ENCODE peak calls at places on chromosomes 7 and 10, in eight cellular contexts. B is CD8-positive, alpha-beta T cell; H is cardiac muscle cell; G is IMR-90; Z is left lung; C is naive thymus-derived CD4-positive, alpha-beta T cell; D is coronary artery; X is K562. K is an unnamed sample.

GRCh38 chr7:30304177-30304884 is 19.9 kb downstream of the ZNRF2 start:
- DNase-seq in B (no peak), H (no peak), G (no peak), Z (no peak), C (no peak), D (no peak), X (no peak), K (no peak)

GRCh38 chr10:1189166-1190051 is 133.2 kb downstream of the WDR37 start:
- DNase-seq in B (no peak), H (no peak), G (no peak), Z (peak; percentile 15), C (no peak), D (no peak), X (no peak), K (no peak)

GRCh38 chr10:5594271-5595036 is 69.7 kb downstream of the CALML3 start:
- DNase-seq in B (no peak), H (peak; percentile 44), G (peak; percentile 35), Z (no peak), C (no peak), D (no peak), X (no peak), K (no peak)

GRCh38 chr10:75712241-75712880 is 280.9 kb downstream of the LRMDA start:
- DNase-seq in B (no peak), H (no peak), G (no peak), Z (no peak), C (no peak), D (no peak), X (no peak), K (no peak)

GRCh38 chr10:17387861-17388503 is 66.4 kb downstream of the ST8SIA6 start:
- DNase-seq in B (no peak), H (no peak), G (no peak), Z (no peak), C (no peak), D (no peak), X (no peak), K (peak; percentile 59)

GRCh38 chr7:17357952-17358351 is 59.5 kb downstream of the AHR start:
- DNase-seq in B (no peak), H (no peak), G (peak; percentile 26), Z (no peak), C (no peak), D (no peak), X (no peak), K (no peak)

GRCh38 chr10:26860026-26860541 is 674 bp downstream of the ABI1 start:
- DNase-seq in B (peak; percentile 42), H (peak; percentile 72), G (peak; percentile 65), Z (peak; percentile 76), C (no peak), D (peak; percentile 85), X (peak; percentile 54), K (peak; percentile 52)

GRCh38 chr10:18659784-18660561 is 742 bp downstream of the ARL5B start:
- DNase-seq in B (no peak), H (peak; percentile 40), G (peak; percentile 31), Z (no peak), C (no peak), D (no peak), X (peak; percentile 21), K (peak; percentile 94)

GRCh38 chr10:94413374-94413773 is 11.0 kb downstream of the TBC1D12 start:
- DNase-seq in B (no peak), H (no peak), G (no peak), Z (no peak), C (no peak), D (no peak), X (no peak), K (no peak)

GRCh38 chr10:102652170-102652926 is 8.1 kb downstream of the TRIM8 start:
- DNase-seq in B (no peak), H (no peak), G (no peak), Z (no peak), C (no peak), D (no peak), X (no peak), K (no peak)

GRCh38 chr10:97169063-97169462 is 16.7 kb downstream of the SLIT1 start:
- DNase-seq in B (no peak), H (no peak), G (no peak), Z (no peak), C (no peak), D (no peak), X (no peak), K (no peak)

GRCh38 chr7:1873857-1874521 is 203.9 kb downstream of the ELFN1 start:
- DNase-seq in B (no peak), H (no peak), G (no peak), Z (no peak), C (no peak), D (no peak), X (no peak), K (no peak)

GRCh38 chr7:155986497-155987160 is 174.4 kb upstream of the SHH start:
- DNase-seq in B (no peak), H (no peak), G (no peak), Z (no peak), C (no peak), D (peak; percentile 63), X (no peak), K (no peak)

GRCh38 chr10:77836299-77836820 is 90.2 kb downstream of the DLG5 start:
- DNase-seq in B (peak; percentile 51), H (peak; percentile 11), G (peak; percentile 22), Z (peak; percentile 67), C (peak; percentile 61), D (no peak), X (peak; percentile 93), K (peak; percentile 53)

GRCh38 chr7:35259555-35259954 is 5.7 kb upstream of the TBX20 start:
- DNase-seq in B (no peak), H (peak; percentile 50), G (no peak), Z (no peak), C (no peak), D (no peak), X (no peak), K (no peak)

GRCh38 chr7:35261476-35262285 is 7.8 kb upstream of the TBX20 start:
- DNase-seq in B (no peak), H (peak; percentile 50), G (no peak), Z (no peak), C (no peak), D (no peak), X (no peak), K (no peak)

GRCh38 chr7:35260254-35260653 is 6.4 kb upstream of the TBX20 start:
- DNase-seq in B (no peak), H (no peak), G (no peak), Z (no peak), C (no peak), D (no peak), X (no peak), K (no peak)

GRCh38 chr7:35258891-35259537 is 5.1 kb upstream of the TBX20 start:
- DNase-seq in B (no peak), H (peak; percentile 30), G (no peak), Z (no peak), C (no peak), D (no peak), X (no peak), K (no peak)

GRCh38 chr7:35261041-35261440 is 7.1 kb upstream of the TBX20 start:
- DNase-seq in B (no peak), H (no peak), G (no peak), Z (no peak), C (no peak), D (no peak), X (no peak), K (no peak)
- H3K27ac ChIP-seq in B (no peak overlapping the region), H (no peak overlapping the region), G (no peak overlapping the region), Z (no peak overlapping the region), C (no peak overlapping the region), D (no peak overlapping the region), X (no peak overlapping the region), K (no peak overlapping the region)

GRCh38 chr7:28483868-28484267 is 71.5 kb downstream of the CREB5 start:
- DNase-seq in B (no peak), H (no peak), G (peak; percentile 51), Z (no peak), C (no peak), D (no peak), X (no peak), K (no peak)

GRCh38 chr7:28480595-28480994 is 68.3 kb downstream of the CREB5 start:
- DNase-seq in B (no peak), H (no peak), G (no peak), Z (no peak), C (no peak), D (no peak), X (no peak), K (no peak)

GRCh38 chr7:28484276-28484675 is 72.0 kb downstream of the CREB5 start:
- DNase-seq in B (no peak), H (no peak), G (peak; percentile 18), Z (no peak), C (no peak), D (no peak), X (no peak), K (no peak)

GRCh38 chr7:28481131-28481926 is 69.0 kb downstream of the CREB5 start:
- DNase-seq in B (no peak), H (peak; percentile 71), G (peak; percentile 65), Z (no peak), C (no peak), D (no peak), X (no peak), K (no peak)

DNA sequence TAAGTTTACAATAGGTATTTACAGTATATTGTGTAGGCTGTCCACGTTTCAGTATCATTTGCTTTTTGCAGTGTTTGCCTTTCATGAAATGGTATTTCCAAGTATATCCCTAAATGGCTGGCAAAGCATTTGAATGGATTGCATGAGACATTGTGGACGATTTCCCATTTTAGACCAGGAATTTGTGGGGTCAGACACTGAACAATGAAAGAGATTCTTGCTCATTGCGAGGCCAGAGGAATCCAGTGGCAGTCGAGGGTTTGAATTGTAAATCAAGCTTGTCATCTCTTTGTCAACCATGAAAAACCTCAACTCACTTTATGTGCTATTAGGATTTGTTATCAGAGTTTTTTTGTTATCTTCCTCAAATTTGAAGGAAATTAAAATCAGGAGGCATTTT is 70.8 kb downstream of the CREB5 start:
- DNase-seq in B (no peak), H (no peak), G (peak; percentile 21), Z (no peak), C (no peak), D (no peak), X (no peak), K (no peak)
- H3K27ac ChIP-seq in B (no peak overlapping the region), H (no peak overlapping the region), G (no peak overlapping the region), Z (no peak overlapping the region), C (no peak overlapping the region), D (no peak overlapping the region), X (no peak overlapping the region), K (no peak overlapping the region)

DNA sequence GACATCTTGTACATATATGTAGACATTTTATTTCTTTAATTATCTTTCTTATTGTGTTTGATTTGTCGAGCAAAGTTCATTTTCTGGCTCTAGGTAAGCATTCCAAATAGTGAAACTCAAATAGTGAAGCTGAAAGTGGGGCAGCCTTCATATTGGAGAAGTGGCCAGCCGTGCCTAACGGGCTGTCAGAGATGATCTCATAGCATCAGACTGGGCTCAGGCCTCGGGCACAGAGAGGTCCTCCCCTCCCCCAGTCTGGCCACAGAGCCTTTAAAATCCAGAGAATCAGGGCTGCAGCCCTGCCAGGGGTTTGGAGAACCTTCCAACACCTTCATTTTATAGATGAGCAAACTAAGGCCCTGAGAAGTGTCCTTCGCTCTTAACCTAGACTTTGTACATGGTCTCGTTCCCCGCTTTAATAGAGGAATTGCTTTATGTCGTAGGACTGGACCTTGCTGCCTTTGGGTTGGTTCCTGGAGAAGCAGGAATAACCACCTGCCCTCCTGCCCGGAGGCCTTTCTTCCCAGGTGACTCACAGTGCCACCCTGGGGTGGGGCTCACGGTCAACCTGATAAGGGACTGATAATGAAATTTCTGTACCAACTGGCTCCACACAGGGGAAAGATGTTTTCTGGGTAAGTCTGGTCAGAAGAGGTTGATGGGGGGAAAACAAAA is 7.3 kb downstream of the TSPAN15 start:
- DNase-seq in B (no peak), H (no peak), G (no peak), Z (no peak), C (no peak), D (no peak), X (no peak), K (peak; percentile 98)
- H3K27ac ChIP-seq in B (no peak overlapping the region), H (peak overlapping the region; percentile 95), G (no peak overlapping the region), Z (peak overlapping the region; percentile 68), C (no peak overlapping the region), D (no peak overlapping the region), X (peak overlapping the region; percentile 8), K (peak overlapping the region; percentile 84)

GRCh38 chr10:91054325-91054724 is 133.4 kb upstream of the ANKRD1 start:
- DNase-seq in B (no peak), H (peak; percentile 73), G (no peak), Z (no peak), C (no peak), D (no peak), X (no peak), K (no peak)
- H3K27ac ChIP-seq in B (no peak overlapping the region), H (no peak overlapping the region), G (no peak overlapping the region), Z (no peak overlapping the region), C (no peak overlapping the region), D (no peak overlapping the region), X (no peak overlapping the region), K (no peak overlapping the region)